ENCODE peak calls at places on chromosomes 5 and 9, in eight cellular contexts. H, X, A, E, N, C, G and V are unnamed samples. For H3K4me1 and H3K27me3, the result is how much of the 10 kb centered on the place peaks cover.

GRCh38 chr9:32968101-32969011 is 33.1 kb downstream of the APTX start:
- DNase-seq in G (no peak), N (peak), E (no peak), X (no peak), A (no peak), C (peak), H (peak), V (no peak)

GRCh38 chr9:81108821-81109220 is 580.5 kb downstream of the TLE1 start:
- DNase-seq in N (no peak), E (no peak), X (peak), A (no peak), C (no peak), G (no peak), H (no peak), V (no peak)

GRCh38 chr5:139141841-139142240 is 56.3 kb downstream of the SIL1 start:
- DNase-seq in X (peak), N (no peak), G (no peak), H (peak), A (peak), E (no peak), C (peak), V (no peak)

GRCh38 chr5:61744690-61745619 is 412.9 kb downstream of the ZSWIM6 start:
- DNase-seq in X (no peak), N (no peak), C (no peak), A (no peak), H (no peak), G (no peak), E (no peak), V (no peak)

GRCh38 chr5:102554092-102554491 is 55.3 kb upstream of the SLCO6A1 start:
- DNase-seq in E (no peak), N (no peak), C (no peak), A (no peak), H (peak), G (no peak), X (no peak), V (no peak)

GRCh38 chr9:130936285-130937117 is 2.5 kb downstream of the FIBCD1 start:
- DNase-seq in N (no peak), G (peak), X (peak), A (peak), E (no peak), H (peak), C (no peak), V (no peak)

GRCh38 chr5:145858929-145859328 is 13.9 kb downstream of the GRXCR2 start:
- DNase-seq in A (no peak), H (peak), E (no peak), C (no peak), G (no peak), N (no peak), X (no peak), V (no peak)

GRCh38 chr9:136857606-136858412 is 5.7 kb downstream of the MAMDC4 start:
- DNase-seq in G (no peak), C (peak), N (no peak), A (no peak), H (no peak), X (peak), E (peak), V (no peak)

GRCh38 chr5:145294321-145294720 is 540.8 kb downstream of the PRELID2 start:
- DNase-seq in E (no peak), A (no peak), N (no peak), X (no peak), G (no peak), C (no peak), H (no peak), V (no peak)

GRCh38 chr9:18124760-18125159 is 349.2 kb upstream of the ADAMTSL1 start:
- DNase-seq in E (no peak), C (no peak), X (no peak), G (no peak), A (no peak), N (no peak), H (peak), V (no peak)

GRCh38 chr5:177100714-177101121 is 14.0 kb downstream of the FGFR4 start:
- DNase-seq in G (no peak), A (no peak), E (no peak), X (no peak), N (no peak), H (no peak), C (no peak), V (no peak)

GRCh38 chr9:70427161-70427945 is 12.9 kb upstream of the KLF9 start:
- DNase-seq in G (no peak), A (no peak), H (peak), N (no peak), C (peak), X (no peak), E (no peak), V (no peak)

GRCh38 chr5:61018102-61018501 is 73.1 kb downstream of the NDUFAF2 start:
- DNase-seq in C (no peak), H (peak), G (no peak), X (no peak), N (no peak), A (no peak), E (no peak), V (no peak)

GRCh38 chr9:5708414-5708813 is 79.5 kb downstream of the RIC1 start:
- DNase-seq in C (no peak), G (no peak), H (no peak), E (no peak), A (no peak), X (no peak), N (no peak), V (no peak)

GRCh38 chr5:81835813-81836458 is 85.0 kb upstream of the SSBP2 start:
- DNase-seq in N (no peak), H (peak), G (no peak), C (no peak), E (no peak), X (no peak), A (no peak), V (no peak)

GRCh38 chr9:114176601-114177295 is 21.4 kb downstream of the COL27A1 start:
- DNase-seq in C (no peak), A (no peak), X (no peak), H (no peak), G (no peak), E (no peak), N (no peak), V (no peak)

GRCh38 chr5:168844566-168845296 is 265.6 kb upstream of the PANK3 start:
- DNase-seq in A (no peak), N (no peak), C (no peak), X (no peak), E (no peak), H (no peak), G (no peak), V (no peak)

GRCh38 chr9:8351431-8351830 is 551.9 kb upstream of the DMAC1 start:
- DNase-seq in E (no peak), X (no peak), A (no peak), C (no peak), H (no peak), N (no peak), G (no peak), V (no peak)

GRCh38 chr5:10894445-10895054 is 133.5 kb upstream of the DAP start:
- DNase-seq in E (no peak), N (no peak), X (no peak), G (no peak), H (no peak), A (no peak), C (no peak), V (no peak)

GRCh38 chr9:74810200-74810599 is 77.5 kb downstream of the TRPM6 start:
- DNase-seq in N (no peak), G (no peak), X (no peak), C (no peak), A (no peak), H (no peak), E (no peak), V (peak)

GRCh38 chr5:5675511-5675910 is 253.0 kb downstream of the ICE1 start:
- DNase-seq in X (no peak), G (no peak), C (no peak), N (no peak), H (no peak), A (no peak), E (no peak), V (no peak)

GRCh38 chr5:96157841-96158291 is 196.2 kb upstream of the ELL2 start:
- DNase-seq in G (no peak), A (no peak), X (peak), H (peak), C (no peak), N (no peak), E (no peak), V (no peak)

GRCh38 chr9:34070601-34071340 is 22.1 kb upstream of the UBAP2 start:
- DNase-seq in N (no peak), E (no peak), A (no peak), H (no peak), G (no peak), C (peak), X (no peak), V (no peak)

GRCh38 chr9:135516132-135516860 is 4.9 kb upstream of the LCN1 start:
- DNase-seq in H (no peak), G (peak), E (no peak), N (no peak), C (no peak), X (no peak), A (peak), V (no peak)

GRCh38 chr5:38720691-38721361 is 125.0 kb upstream of the OSMR start:
- DNase-seq in H (no peak), G (no peak), E (no peak), X (no peak), C (no peak), N (no peak), A (no peak), V (no peak)

GRCh38 chr5:39662945-39663344 is 238.2 kb upstream of the DAB2 start:
- DNase-seq in G (no peak), C (no peak), H (no peak), X (no peak), E (no peak), A (no peak), N (no peak), V (no peak)

GRCh38 chr5:120103498-120103897 is 360.6 kb upstream of the PRR16 start:
- DNase-seq in X (no peak), N (no peak), H (no peak), E (no peak), G (no peak), A (no peak), C (no peak), V (no peak)

GRCh38 chr9:136172412-136173079 is 32.4 kb downstream of the LHX3 start:
- DNase-seq in N (no peak), G (no peak), A (no peak), X (no peak), C (no peak), E (no peak), H (no peak), V (no peak)

GRCh38 chr9:2336055-2336454 is 285.5 kb upstream of the VLDLR start:
- DNase-seq in G (no peak), E (no peak), X (no peak), H (no peak), N (no peak), A (no peak), C (no peak), V (no peak)

GRCh38 chr5:148979104-148979723 is 83.6 kb downstream of the SH3TC2 start:
- DNase-seq in H (no peak), X (peak), N (no peak), C (no peak), A (peak), E (no peak), G (no peak), V (peak)

GRCh38 chr9:87255437-87256155 is 242.1 kb upstream of the DAPK1 start:
- DNase-seq in E (no peak), C (no peak), G (no peak), H (peak), X (no peak), A (no peak), N (no peak), V (no peak)

GRCh38 chr5:168851902-168852321 is 272.7 kb upstream of the PANK3 start:
- DNase-seq in E (no peak), N (no peak), H (peak), C (no peak), X (no peak), G (no peak), A (no peak), V (no peak)

GRCh38 chr9:136881691-136882108 is 4.6 kb upstream of the TRAF2 start:
- DNase-seq in N (no peak), C (no peak), G (no peak), A (no peak), H (peak), X (peak), E (peak), V (no peak)

GRCh38 chr5:67771221-67771620 is 444.3 kb upstream of the PIK3R1 start:
- DNase-seq in H (peak), A (no peak), E (no peak), C (no peak), G (no peak), X (no peak), N (no peak), V (no peak)

GRCh38 chr5:6632324-6632930 is 417 bp downstream of the NSUN2 start:
- DNase-seq in X (no peak), E (no peak), H (no peak), G (no peak), N (no peak), A (peak), C (no peak), V (peak)

GRCh38 chr5:149937610-149938009 is 7.0 kb downstream of the PDE6A start:
- DNase-seq in A (no peak), H (no peak), G (no peak), E (no peak), X (peak), N (no peak), C (no peak), V (peak)

GRCh38 chr9:3858961-3859360 is 333.2 kb upstream of the RFX3 start:
- DNase-seq in N (no peak), A (no peak), X (peak), E (no peak), C (no peak), H (peak), G (no peak), V (no peak)

GRCh38 chr5:168433982-168434381 is 52.3 kb upstream of the RARS1 start:
- DNase-seq in A (no peak), N (no peak), H (no peak), X (no peak), G (no peak), E (no peak), C (no peak), V (no peak)

GRCh38 chr9:93315960-93316359 is 132.0 kb downstream of the WNK2 start:
- DNase-seq in G (no peak), H (no peak), C (no peak), X (no peak), E (no peak), N (no peak), A (no peak), V (no peak)

DNA sequence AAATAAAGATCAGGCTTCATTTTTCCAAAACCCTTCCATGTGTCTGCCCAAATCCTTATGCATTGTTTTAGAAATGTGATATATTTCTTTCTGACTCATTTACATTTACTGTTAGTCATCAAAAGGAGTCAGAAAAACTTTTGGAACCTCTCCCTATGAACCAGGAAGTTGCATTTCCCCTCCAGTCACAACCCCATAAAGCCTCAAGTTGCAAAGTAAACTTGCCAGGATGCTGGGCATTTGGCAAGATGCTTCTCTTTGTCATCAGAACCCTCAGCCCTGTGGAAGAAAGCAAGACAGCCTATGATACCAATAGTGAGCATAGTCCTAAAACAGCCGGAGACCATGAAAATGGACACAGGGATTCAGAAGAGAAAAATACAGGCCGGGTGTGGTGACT is 84.2 kb downstream of the MUSK start:
- DNase-seq in A (no peak), E (no peak), H (peak), X (peak), C (no peak), N (no peak), G (no peak), V (peak)
- H3K4me1 ChIP-seq in A (under half), E (under half), H (under half), X (under half), C (under half), N (under half), G (under half), V (under half)

DNA sequence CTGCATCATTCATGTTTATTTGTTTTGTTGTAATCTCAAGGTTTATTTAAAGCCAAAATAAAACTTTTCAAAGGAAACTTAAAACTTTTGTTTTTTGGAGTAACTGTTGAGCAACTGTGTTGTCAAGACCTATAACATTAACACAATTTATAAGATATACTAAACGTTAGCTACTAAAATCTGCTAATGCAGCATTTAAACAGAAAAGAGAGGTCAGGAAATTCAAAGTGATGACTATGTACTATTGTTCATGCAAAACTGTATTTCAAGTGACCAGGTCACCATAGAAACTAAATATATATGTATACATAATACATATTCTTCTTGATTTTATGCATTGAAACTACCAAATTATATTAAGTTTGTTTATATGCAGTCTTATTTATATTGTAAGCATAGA is 1740.9 kb downstream of the EFNA5 start:
- DNase-seq in H (no peak), E (no peak), G (no peak), X (no peak), C (no peak), N (no peak), A (no peak), V (no peak)
- H3K27me3 ChIP-seq in H (under half), E (under half), G (under half), X (under half), C (under half), N (under half), A (under half), V (under half)

GRCh38 chr5:143059355-143059754 is 289.2 kb downstream of the ARHGAP26 start:
- DNase-seq in H (no peak), X (no peak), A (no peak), G (no peak), C (no peak), E (no peak), N (no peak), V (no peak)

GRCh38 chr5:143062379-143062778 is 292.2 kb downstream of the ARHGAP26 start:
- DNase-seq in E (no peak), X (no peak), C (no peak), H (no peak), A (no peak), G (no peak), N (no peak), V (peak)

GRCh38 chr5:143061161-143061945 is 291.2 kb downstream of the ARHGAP26 start:
- DNase-seq in G (no peak), A (no peak), C (no peak), N (no peak), H (peak), X (peak), E (no peak), V (peak)

GRCh38 chr5:143057580-143057999 is 287.4 kb downstream of the ARHGAP26 start:
- DNase-seq in H (peak), G (no peak), N (no peak), C (no peak), E (no peak), X (no peak), A (no peak), V (no peak)

DNA sequence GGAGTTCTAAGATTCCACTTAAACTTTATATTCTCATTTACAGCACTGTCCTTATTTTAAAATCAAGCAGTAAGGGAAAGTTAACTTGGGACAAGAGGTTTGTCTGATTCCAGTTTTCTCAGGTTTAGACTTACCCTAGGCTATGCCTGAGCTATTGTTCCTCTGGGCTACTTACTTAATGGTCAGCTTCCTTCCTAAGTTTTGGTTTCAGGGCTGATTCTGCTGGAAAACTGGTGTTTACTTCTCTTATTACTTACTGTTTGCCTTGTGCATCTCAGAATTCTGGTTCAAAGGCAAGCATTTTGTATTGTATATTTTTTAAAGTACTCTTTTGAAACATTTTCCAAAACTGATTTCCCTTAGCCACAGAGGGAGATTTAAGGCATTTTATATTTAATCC is 289.8 kb downstream of the ARHGAP26 start:
- DNase-seq in A (no peak), C (no peak), G (no peak), E (no peak), N (no peak), X (no peak), H (no peak), V (no peak)
- H3K4me1 ChIP-seq in A (under half), C (under half), G (under half), E (under half), N (under half), X (under half), H (half or more), V (half or more)

DNA sequence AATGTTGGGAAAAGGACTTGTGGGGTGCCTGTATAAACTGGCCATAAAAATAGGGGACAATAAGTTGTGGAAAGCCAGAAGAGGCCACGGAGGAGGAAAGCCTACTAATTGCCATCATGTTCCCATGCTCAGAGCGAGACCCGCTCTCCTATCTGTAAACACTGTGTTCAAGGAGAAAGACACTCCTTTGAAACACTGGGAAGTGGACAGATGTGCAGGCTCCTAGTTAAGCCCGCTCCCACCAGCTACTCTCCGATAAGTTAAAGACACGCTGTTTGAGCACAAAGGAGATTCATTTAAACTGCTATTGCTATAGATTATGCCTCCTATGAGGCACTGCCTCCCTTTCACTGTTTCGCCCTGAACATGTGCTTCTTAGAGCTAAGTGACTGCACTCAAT is 9.3 kb downstream of the CRAT start:
- DNase-seq in G (no peak), C (no peak), X (peak), E (no peak), A (no peak), N (no peak), H (no peak), V (no peak)
- H3K27me3 ChIP-seq in G (under half), C (under half), X (under half), E (under half), A (under half), N (under half), H (under half), V (under half)